ENCODE peak calls at places on chromosomes 12 and 14, in six cellular contexts. H is HCT116; K is tibial artery; E is effector memory CD4-positive, alpha-beta T cell; D is dorsolateral prefrontal cortex; Z is tibial nerve. J is an unnamed sample.

GRCh38 chr12:30329281-30329680 is 366.4 kb downstream of the IPO8 start:
- DNase-seq in H (no peak), K (no peak), E (no peak), D (no peak), Z (no peak), J (no peak)

GRCh38 chr14:77184396-77185092 is 2.9 kb downstream of the TMEM63C start:
- DNase-seq in H (no peak), K (no peak), E (no peak), D (no peak), Z (no peak), J (no peak)

GRCh38 chr12:131860472-131861260 is 32.5 kb downstream of the MMP17 start:
- DNase-seq in H (peak), K (no peak), E (no peak), D (no peak), Z (peak), J (no peak)

GRCh38 chr12:104686196-104686595 is 229.4 kb downstream of the CHST11 start:
- DNase-seq in H (no peak), K (no peak), E (no peak), D (no peak), Z (no peak), J (no peak)

GRCh38 chr14:69429643-69430042 is 31.2 kb downstream of the SLC39A9 start:
- DNase-seq in H (no peak), K (no peak), E (no peak), D (no peak), Z (no peak), J (no peak)

GRCh38 chr14:86935241-86935640 is 1057.7 kb downstream of the GALC start:
- DNase-seq in H (no peak), K (no peak), E (no peak), D (no peak), Z (no peak), J (no peak)

GRCh38 chr12:25730489-25731349 is 177.6 kb upstream of the LMNTD1 start:
- DNase-seq in H (no peak), K (no peak), E (no peak), D (no peak), Z (no peak), J (no peak)

GRCh38 chr14:42671636-42672035 is 1065.0 kb downstream of the LRFN5 start:
- DNase-seq in H (no peak), K (no peak), E (no peak), D (no peak), Z (no peak), J (no peak)

GRCh38 chr12:117538032-117538690 is 176.7 kb upstream of the NOS1 start:
- DNase-seq in H (no peak), K (no peak), E (no peak), D (no peak), Z (no peak), J (no peak)

GRCh38 chr14:51211149-51211548 is 28.9 kb upstream of the TMX1 start:
- DNase-seq in H (no peak), K (no peak), E (no peak), D (no peak), Z (no peak), J (no peak)

GRCh38 chr12:51911307-51911706 is 4.0 kb downstream of the ACVRL1 start:
- DNase-seq in H (no peak), K (peak), E (no peak), D (no peak), Z (no peak), J (no peak)

GRCh38 chr12:50190859-50191258 is 23.7 kb upstream of the CERS5 start:
- DNase-seq in H (no peak), K (no peak), E (no peak), D (no peak), Z (no peak), J (no peak)

GRCh38 chr14:54487771-54488170 is 1.0 kb downstream of the GMFB start:
- DNase-seq in H (no peak), K (no peak), E (no peak), D (no peak), Z (no peak), J (no peak)

GRCh38 chr14:69317780-69318179 is 57.8 kb downstream of the GALNT16 start:
- DNase-seq in H (no peak), K (peak), E (no peak), D (no peak), Z (no peak), J (no peak)

GRCh38 chr14:81453166-81453766 is 53.1 kb upstream of the STON2 start:
- DNase-seq in H (peak), K (no peak), E (peak), D (peak), Z (peak), J (peak)

GRCh38 chr14:94770251-94770749 is 387 bp upstream of the GSC start:
- DNase-seq in H (no peak), K (no peak), E (no peak), D (no peak), Z (no peak), J (no peak)

GRCh38 chr12:65765436-65765813 is 58.9 kb upstream of the HMGA2 start:
- DNase-seq in H (peak), K (no peak), E (no peak), D (no peak), Z (no peak), J (no peak)

GRCh38 chr12:126483145-126484068 is 1418.2 kb downstream of the AACS start:
- DNase-seq in H (no peak), K (no peak), E (no peak), D (no peak), Z (no peak), J (no peak)

GRCh38 chr12:69986109-69986508 is 161.1 kb downstream of the MYRFL start:
- DNase-seq in H (no peak), K (no peak), E (no peak), D (no peak), Z (no peak), J (no peak)

GRCh38 chr14:49408187-49408963 is 177.8 kb downstream of the RPS29 start:
- DNase-seq in H (no peak), K (no peak), E (no peak), D (no peak), Z (no peak), J (no peak)

GRCh38 chr14:31139301-31139847 is 68.2 kb downstream of the HECTD1 start:
- DNase-seq in H (no peak), K (no peak), E (no peak), D (no peak), Z (no peak), J (no peak)

GRCh38 chr14:29548948-29549370 is 378.7 kb downstream of the PRKD1 start:
- DNase-seq in H (peak), K (no peak), E (no peak), D (no peak), Z (no peak), J (no peak)

GRCh38 chr12:113912761-113913295 is 53.3 kb downstream of the RBM19 start:
- DNase-seq in H (peak), K (no peak), E (peak), D (peak), Z (peak), J (no peak)

GRCh38 chr12:51056242-51056641 is 8.1 kb downstream of the LETMD1 start:
- DNase-seq in H (no peak), K (no peak), E (no peak), D (no peak), Z (no peak), J (no peak)

GRCh38 chr12:48235796-48236333 is 32.8 kb upstream of the OR10AD1 start:
- DNase-seq in H (no peak), K (no peak), E (no peak), D (no peak), Z (no peak), J (no peak)

GRCh38 chr12:4489551-4489950 is 43.9 kb upstream of the FGF6 start:
- DNase-seq in H (no peak), K (no peak), E (no peak), D (no peak), Z (no peak), J (no peak)

GRCh38 chr14:106518054-106518943 is 991.9 kb downstream of the TMEM121 start:
- DNase-seq in H (no peak), K (no peak), E (peak), D (no peak), Z (no peak), J (peak)

GRCh38 chr12:51373222-51373621 is 18.0 kb downstream of the GALNT6 start:
- DNase-seq in H (no peak), K (no peak), E (no peak), D (no peak), Z (no peak), J (no peak)

GRCh38 chr12:32834122-32834521 is 62.5 kb downstream of the PKP2 start:
- DNase-seq in H (no peak), K (no peak), E (no peak), D (no peak), Z (no peak), J (no peak)

GRCh38 chr12:110355080-110355479 is 48.4 kb downstream of the ANAPC7 start:
- DNase-seq in H (peak), K (no peak), E (no peak), D (no peak), Z (no peak), J (no peak)

GRCh38 chr12:13941258-13942249 is 39.8 kb downstream of the GRIN2B start:
- DNase-seq in H (peak), K (no peak), E (no peak), D (no peak), Z (no peak), J (no peak)
- H3K27ac ChIP-seq in H (peak), K (no peak), E (no peak), D (no peak), Z (no peak), J (no peak)

GRCh38 chr14:61566537-61567225 is 128.6 kb upstream of the HIF1A start:
- DNase-seq in H (no peak), K (no peak), E (no peak), D (no peak), Z (no peak), J (no peak)
- H3K27ac ChIP-seq in H (no peak), K (peak), E (no peak), D (no peak), Z (no peak), J (no peak)

GRCh38 chr14:99816217-99816616 is 23.0 kb downstream of the EML1 start:
- DNase-seq in H (no peak), K (no peak), E (no peak), D (no peak), Z (no peak), J (no peak)

GRCh38 chr14:99815696-99816095 is 22.5 kb downstream of the EML1 start:
- DNase-seq in H (no peak), K (no peak), E (no peak), D (no peak), Z (no peak), J (no peak)

GRCh38 chr14:99817331-99817730 is 24.1 kb downstream of the EML1 start:
- DNase-seq in H (no peak), K (no peak), E (no peak), D (no peak), Z (no peak), J (no peak)

GRCh38 chr14:99818503-99819036 is 25.4 kb downstream of the EML1 start:
- DNase-seq in H (no peak), K (no peak), E (no peak), D (no peak), Z (no peak), J (no peak)

GRCh38 chr14:99816642-99817041 is 23.4 kb downstream of the EML1 start:
- DNase-seq in H (no peak), K (no peak), E (no peak), D (no peak), Z (no peak), J (no peak)
- H3K27ac ChIP-seq in H (no peak), K (no peak), E (no peak), D (peak), Z (peak), J (peak)

GRCh38 chr12:11726659-11727058 is 77.2 kb downstream of the ETV6 start:
- DNase-seq in H (no peak), K (no peak), E (no peak), D (no peak), Z (no peak), J (no peak)

GRCh38 chr12:11727133-11727664 is 77.7 kb downstream of the ETV6 start:
- DNase-seq in H (no peak), K (no peak), E (peak), D (no peak), Z (no peak), J (no peak)

GRCh38 chr12:11729008-11729407 is 79.5 kb downstream of the ETV6 start:
- DNase-seq in H (no peak), K (no peak), E (no peak), D (no peak), Z (no peak), J (no peak)

GRCh38 chr12:11729439-11730150 is 80.1 kb downstream of the ETV6 start:
- DNase-seq in H (no peak), K (no peak), E (no peak), D (no peak), Z (no peak), J (no peak)

GRCh38 chr12:11728154-11728755 is 78.8 kb downstream of the ETV6 start:
- DNase-seq in H (no peak), K (no peak), E (no peak), D (no peak), Z (no peak), J (no peak)
- H3K27ac ChIP-seq in H (no peak), K (peak), E (no peak), D (no peak), Z (no peak), J (no peak)

GRCh38 chr12:12465522-12465921 is 97.1 kb downstream of the DUSP16 start:
- DNase-seq in H (no peak), K (no peak), E (no peak), D (no peak), Z (no peak), J (no peak)

GRCh38 chr12:12468575-12468974 is 94.1 kb downstream of the DUSP16 start:
- DNase-seq in H (no peak), K (no peak), E (no peak), D (no peak), Z (no peak), J (no peak)

GRCh38 chr12:12466157-12466556 is 96.5 kb downstream of the DUSP16 start:
- DNase-seq in H (no peak), K (no peak), E (peak), D (no peak), Z (no peak), J (no peak)

GRCh38 chr12:12467701-12468218 is 94.9 kb downstream of the DUSP16 start:
- DNase-seq in H (no peak), K (peak), E (peak), D (peak), Z (no peak), J (peak)

DNA sequence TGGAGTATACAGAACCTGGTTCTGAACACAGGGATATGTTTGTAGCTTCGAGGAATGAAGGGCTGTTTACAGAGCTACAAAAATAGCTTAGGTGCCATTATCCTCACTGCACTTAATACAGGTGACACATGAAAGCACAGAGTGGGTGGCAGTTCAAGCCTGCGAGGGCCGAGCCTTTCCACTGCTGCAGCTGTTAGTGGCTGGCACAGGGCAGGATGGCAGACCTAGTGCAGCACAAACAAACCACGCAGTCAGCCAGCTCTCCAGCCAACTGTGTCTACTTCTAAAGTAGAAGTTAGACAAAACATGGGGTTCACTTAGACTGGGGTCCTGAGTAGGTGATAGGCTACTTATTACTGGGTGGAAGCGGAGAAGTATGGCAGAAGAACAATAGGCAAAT is 95.4 kb downstream of the DUSP16 start:
- DNase-seq in H (no peak), K (no peak), E (peak), D (no peak), Z (no peak), J (no peak)
- H3K27ac ChIP-seq in H (no peak), K (no peak), E (peak), D (peak), Z (peak), J (peak)

DNA sequence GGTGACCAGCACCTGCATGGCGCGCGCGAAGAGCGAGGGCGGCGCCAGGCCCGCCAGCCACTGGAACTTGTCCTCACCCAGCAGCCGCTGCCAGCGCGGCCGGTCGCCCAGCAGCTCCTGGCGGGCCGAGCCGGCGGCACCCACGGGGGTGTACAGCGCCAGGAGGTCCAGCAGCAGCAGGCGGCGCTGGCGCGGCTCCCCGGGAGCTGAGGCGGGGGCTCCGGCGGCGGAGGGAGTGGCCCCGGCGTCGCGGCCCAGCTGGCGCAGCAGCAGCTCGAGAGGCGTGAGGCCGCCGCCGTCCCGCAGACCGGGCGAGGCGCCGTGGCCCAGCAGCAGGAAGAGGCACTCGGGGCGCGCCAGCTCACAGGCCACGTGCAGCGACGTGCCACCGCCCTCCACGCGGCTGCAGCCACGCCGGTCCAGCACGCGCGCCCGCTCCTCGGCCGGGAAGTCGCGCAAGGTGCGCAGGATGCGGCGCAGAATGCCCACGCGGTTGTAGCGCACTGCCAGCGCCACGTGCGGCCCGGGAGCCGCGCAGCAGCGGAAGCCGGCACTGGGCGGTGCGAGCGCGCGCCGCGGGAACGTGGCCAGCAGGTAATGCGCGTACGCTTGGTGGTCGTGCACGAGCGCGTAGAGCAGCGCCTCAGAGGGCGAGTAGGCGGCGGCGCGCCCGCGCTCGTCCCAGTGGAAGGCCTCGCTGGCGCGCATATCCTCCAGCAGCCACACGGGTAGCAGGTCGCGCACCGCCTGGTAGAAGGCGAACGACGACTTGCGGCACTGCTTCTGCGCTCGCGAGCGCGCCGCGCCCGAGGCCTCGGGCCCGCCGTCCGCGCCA is 2.3 kb downstream of the ANKRD9 start:
- DNase-seq in H (no peak), K (no peak), E (no peak), D (no peak), Z (no peak), J (no peak)
- H3K27ac ChIP-seq in H (peak), K (no peak), E (no peak), D (no peak), Z (no peak), J (no peak)

DNA sequence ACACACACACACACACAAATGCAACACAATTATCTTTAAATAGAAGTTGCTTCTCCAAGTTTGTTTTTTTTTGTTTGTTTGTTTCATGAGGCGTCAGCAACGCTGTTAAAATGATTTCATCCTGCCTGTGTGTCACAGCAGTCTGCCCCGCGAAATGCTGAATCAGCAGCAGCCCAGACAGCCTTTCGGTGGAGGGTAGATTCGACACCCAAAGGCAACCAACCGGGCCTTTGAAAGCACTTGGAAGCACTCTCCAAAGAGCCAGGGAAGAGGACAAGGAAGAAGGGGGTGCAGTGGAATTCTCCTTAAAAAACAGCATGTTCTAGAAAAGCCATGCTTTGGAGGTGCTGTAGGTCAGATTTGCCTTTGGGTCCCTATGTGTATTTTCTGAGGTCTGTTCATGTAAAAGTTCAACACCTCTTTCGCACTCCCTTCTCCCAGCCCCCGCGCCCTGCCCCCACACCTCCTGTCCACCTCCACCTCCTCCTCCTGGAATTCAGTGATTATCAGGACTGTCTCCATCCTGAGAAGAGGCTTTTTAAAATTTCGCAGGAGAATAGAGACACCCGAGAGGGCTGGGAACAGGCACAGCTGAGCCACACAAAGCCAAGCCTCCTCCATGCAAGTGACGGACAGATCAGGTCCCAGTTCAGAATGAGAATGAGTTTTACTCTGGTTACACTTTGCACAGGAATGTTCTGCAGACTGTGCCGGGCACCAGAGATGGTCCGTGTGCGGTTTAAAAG is 177.8 kb downstream of the ETV6 start:
- DNase-seq in H (no peak), K (no peak), E (no peak), D (no peak), Z (no peak), J (no peak)
- H3K27ac ChIP-seq in H (no peak), K (peak), E (peak), D (peak), Z (peak), J (peak)

GRCh38 chr14:35400707-35401421 is 3.7 kb downstream of the NFKBIA start:
- DNase-seq in H (no peak), K (no peak), E (peak), D (no peak), Z (no peak), J (no peak)

GRCh38 chr14:35401422-35401729 is 3.2 kb downstream of the NFKBIA start:
- DNase-seq in H (no peak), K (no peak), E (no peak), D (no peak), Z (no peak), J (no peak)

GRCh38 chr14:35401853-35402252 is 2.7 kb downstream of the NFKBIA start:
- DNase-seq in H (no peak), K (peak), E (peak), D (no peak), Z (no peak), J (no peak)

GRCh38 chr14:35398095-35398584 is 6.4 kb downstream of the NFKBIA start:
- DNase-seq in H (no peak), K (no peak), E (no peak), D (no peak), Z (no peak), J (no peak)

GRCh38 chr14:35399083-35399807 is 5.3 kb downstream of the NFKBIA start:
- DNase-seq in H (no peak), K (no peak), E (no peak), D (no peak), Z (no peak), J (no peak)
- H3K27ac ChIP-seq in H (no peak), K (peak), E (no peak), D (peak), Z (peak), J (peak)

J was measured in substantia nigra.